ENCODE peak calls at places on chromosomes 6 and 20, in five cellular contexts. A is GM12878, R is MM.1S, N is GM20000, X is endothelial cell. W is an unnamed sample.

GRCh38 chr6:152261179-152261578 is 376.0 kb downstream of the SYNE1 start:
- DNase-seq in R (no peak), X (no peak), N (no peak), A (no peak), W (no peak)

GRCh38 chr20:58826271-58826670 is 24.4 kb downstream of the GNAS-AS1 start:
- DNase-seq in N (no peak), R (no peak), X (no peak), A (no peak), W (no peak)

GRCh38 chr20:19998990-19999705 is 18.0 kb upstream of the NAA20 start:
- DNase-seq in R (no peak), A (no peak), X (no peak), N (no peak), W (no peak)

GRCh38 chr6:144215402-144215931 is 65.2 kb downstream of the STX11 start:
- DNase-seq in X (no peak), R (no peak), N (peak; percentile 44), A (peak; percentile 8), W (no peak)

GRCh38 chr20:57479196-57479595 is 45.7 kb downstream of the CTCFL start:
- DNase-seq in A (no peak), R (no peak), N (no peak), X (no peak), W (no peak)

GRCh38 chr6:10529231-10529801 is 8.2 kb downstream of the GCNT2 start:
- DNase-seq in R (no peak), A (no peak), X (no peak), N (no peak), W (no peak)

GRCh38 chr6:35911871-35912653 is 8.8 kb downstream of the SRPK1 start:
- DNase-seq in X (no peak), A (no peak), N (no peak), R (no peak), W (no peak)

GRCh38 chr6:30818426-30818841 is 65.9 kb upstream of the DDR1 start:
- DNase-seq in A (no peak), X (no peak), R (no peak), N (no peak), W (no peak)

GRCh38 chr20:57380081-57380750 is 11.0 kb upstream of the RBM38 start:
- DNase-seq in N (no peak), R (no peak), A (no peak), X (no peak), W (no peak)

GRCh38 chr20:43537921-43538854 is 20.6 kb upstream of the SGK2 start:
- DNase-seq in A (no peak), R (peak; percentile 45), X (peak; percentile 76), N (peak; percentile 52), W (peak; percentile 73)

GRCh38 chr20:36777576-36777975 is 4.0 kb upstream of the DSN1 start:
- DNase-seq in X (no peak), A (no peak), N (no peak), R (no peak), W (no peak)

GRCh38 chr20:57663241-57663640 is 43.0 kb upstream of the ZBP1 start:
- DNase-seq in A (no peak), N (no peak), R (no peak), X (no peak), W (peak; percentile 0)

GRCh38 chr6:151372164-151372563 is 19.2 kb downstream of the ZBTB2 start:
- DNase-seq in N (no peak), A (no peak), X (no peak), R (no peak), W (no peak)

GRCh38 chr6:107652526-107653182 is 162.7 kb downstream of the SOBP start:
- DNase-seq in N (no peak), A (no peak), X (no peak), R (peak; percentile 10), W (no peak)

GRCh38 chr6:2097464-2097863 is 147.9 kb downstream of the GMDS start:
- DNase-seq in N (no peak), A (no peak), X (no peak), R (no peak), W (no peak)

GRCh38 chr20:62366370-62367135 is 559 bp downstream of the LAMA5 start:
- DNase-seq in A (no peak), R (peak; percentile 28), X (no peak), N (no peak), W (peak; percentile 71)

GRCh38 chr6:79042799-79043126 is 35.3 kb downstream of the PHIP start:
- DNase-seq in N (no peak), A (no peak), X (no peak), R (no peak), W (no peak)

GRCh38 chr6:127932708-127933107 is 31.9 kb upstream of the THEMIS start:
- DNase-seq in A (no peak), R (no peak), X (no peak), N (no peak), W (no peak)

GRCh38 chr20:46963758-46964181 is 69.1 kb downstream of the EYA2 start:
- DNase-seq in X (no peak), N (no peak), R (no peak), A (no peak), W (no peak)

GRCh38 chr6:73695619-73696421 is at the start of gene CD109:
- DNase-seq in R (no peak), A (no peak), N (peak; percentile 64), X (peak; percentile 58), W (peak; percentile 76)

GRCh38 chr6:47319867-47320266 is 10.2 kb upstream of the TNFRSF21 start:
- DNase-seq in R (no peak), A (no peak), X (no peak), N (no peak), W (no peak)

GRCh38 chr6:67467341-67467740 is 1167.7 kb upstream of the ADGRB3 start:
- DNase-seq in N (no peak), A (no peak), R (no peak), X (no peak), W (no peak)

GRCh38 chr20:36856691-36857635 is 19.0 kb upstream of the TLDC2 start:
- DNase-seq in N (no peak), A (no peak), X (peak; percentile 55), R (no peak), W (no peak)

GRCh38 chr20:63124782-63125580 is 91.0 kb downstream of the YTHDF1 start:
- DNase-seq in X (no peak), R (no peak), A (no peak), N (no peak), W (peak; percentile 0)

GRCh38 chr6:111650049-111650448 is 44.4 kb upstream of the TRAF3IP2 start:
- DNase-seq in A (no peak), N (no peak), R (no peak), X (no peak), W (no peak)

GRCh38 chr20:44629017-44629385 is 22.5 kb downstream of the ADA start:
- DNase-seq in X (no peak), A (no peak), N (no peak), R (no peak), W (no peak)

GRCh38 chr6:122484760-122485159 is 13.2 kb upstream of the SERINC1 start:
- DNase-seq in A (no peak), R (no peak), X (no peak), N (peak; percentile 9), W (no peak)

GRCh38 chr6:53526000-53526399 is 18.9 kb downstream of the GCLC start:
- DNase-seq in X (no peak), A (no peak), R (no peak), N (no peak), W (no peak)

GRCh38 chr6:148175511-148176188 is 167.0 kb upstream of the SASH1 start:
- DNase-seq in A (no peak), N (no peak), R (no peak), X (no peak), W (no peak)

GRCh38 chr6:148183776-148184175 is 158.9 kb upstream of the SASH1 start:
- DNase-seq in N (no peak), R (no peak), A (no peak), X (no peak), W (no peak)

GRCh38 chr6:148182378-148182777 is 160.3 kb upstream of the SASH1 start:
- DNase-seq in R (no peak), X (no peak), N (no peak), A (no peak), W (no peak)

GRCh38 chr6:148177589-148178233 is 164.9 kb upstream of the SASH1 start:
- DNase-seq in X (peak; percentile 71), R (no peak), A (no peak), N (peak; percentile 59), W (peak; percentile 58)

DNA sequence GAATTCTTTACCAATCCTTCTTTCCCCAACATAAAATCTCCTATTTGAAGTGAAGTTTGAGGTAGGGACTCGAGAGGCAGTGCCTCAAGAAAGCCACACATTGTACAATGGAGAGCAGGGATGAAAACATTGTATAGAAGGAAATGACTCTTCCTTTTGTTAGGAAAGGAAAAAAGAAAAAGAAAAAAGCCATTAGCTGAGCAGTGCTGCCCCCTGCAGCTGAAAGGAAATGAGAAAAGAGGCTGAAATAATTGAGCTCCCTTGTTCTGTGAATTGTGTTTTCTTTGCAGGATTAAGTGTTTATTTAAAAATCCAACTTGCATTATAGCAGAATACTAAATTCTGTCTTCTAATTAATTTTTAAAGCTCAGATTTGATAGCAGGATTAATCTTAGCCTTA is 162.9 kb upstream of the SASH1 start:
- DNase-seq in X (peak; percentile 55), N (no peak), A (no peak), R (no peak), W (no peak)
- TF ChIP-seq CTCF in X (peak; percentile 56), N (no peak), A (peak; percentile 30), R (no peak), W (no peak)

GRCh38 chr6:41371461-41371991 is 36.1 kb downstream of the NCR2 start:
- DNase-seq in X (peak; percentile 68), R (no peak), N (no peak), A (no peak), W (peak; percentile 70)
- TF ChIP-seq CTCF in X (no peak), R (no peak), N (no peak), A (no peak), W (no peak)

DNA sequence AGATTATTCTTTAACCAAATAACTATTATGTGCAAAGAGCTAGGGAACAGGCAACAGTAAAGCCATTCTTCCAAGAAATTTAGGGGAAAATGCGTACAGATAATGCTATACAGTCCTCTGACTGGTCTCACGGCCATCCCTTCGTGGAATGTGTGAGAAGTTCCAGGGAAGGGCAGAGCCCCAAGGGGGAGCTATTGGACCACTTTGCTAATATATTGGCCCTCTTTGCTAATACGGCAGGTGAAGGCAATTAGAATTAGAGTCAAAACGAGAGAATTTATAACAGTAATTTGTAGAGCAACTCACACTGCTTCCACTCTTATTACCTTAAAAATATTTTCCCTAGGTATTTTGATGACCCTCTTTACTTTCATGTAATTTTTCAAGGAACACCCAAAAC is 140.4 kb downstream of the IMPG1 start:
- DNase-seq in A (no peak), N (peak; percentile 21), X (peak; percentile 72), R (no peak), W (peak; percentile 73)
- TF ChIP-seq CTCF in A (peak; percentile 45), N (peak; percentile 40), X (peak; percentile 48), R (peak; percentile 44), W (peak; percentile 89)

DNA sequence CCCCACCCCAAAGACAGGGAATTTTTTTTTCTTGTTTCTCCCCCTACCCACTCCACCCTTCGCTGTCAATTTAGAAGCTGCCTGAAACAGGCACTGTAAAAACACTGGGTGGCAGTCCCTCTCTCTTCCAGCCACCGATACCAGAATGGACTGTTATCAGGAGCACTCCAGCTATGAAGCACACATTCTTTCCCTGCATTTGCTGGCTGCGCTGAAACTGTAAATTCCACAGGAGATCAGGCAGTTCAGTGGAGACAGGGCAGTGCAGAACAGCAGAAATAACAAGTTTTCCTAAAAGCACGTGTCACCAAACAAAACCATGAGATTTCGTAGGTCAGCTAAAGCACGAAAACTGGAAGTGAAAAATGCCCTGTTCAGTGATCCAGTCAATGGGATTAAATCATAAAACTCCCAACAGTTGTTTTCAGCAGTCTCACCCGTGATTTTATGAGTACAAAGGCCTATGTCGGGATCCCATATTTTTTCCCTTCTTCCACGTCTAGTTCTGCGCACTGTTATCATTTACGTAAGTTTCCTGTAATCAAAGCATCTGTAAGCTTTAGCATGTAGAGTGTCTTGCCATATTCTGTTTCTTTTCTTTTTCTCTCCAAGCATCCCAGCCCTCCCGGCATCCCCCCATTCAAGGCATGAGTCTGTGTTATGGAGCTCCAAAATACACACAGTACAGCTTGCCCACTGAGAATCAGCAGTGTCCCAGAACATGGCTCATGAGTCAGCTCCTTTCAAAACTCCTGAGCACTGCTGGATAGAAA is 359.9 kb upstream of the EPHA7 start:
- DNase-seq in A (no peak), R (no peak), X (peak; percentile 10), N (no peak), W (peak; percentile 6)
- TF ChIP-seq CTCF in A (no peak), R (no peak), X (no peak), N (no peak), W (no peak)

W was measured in nephron progenitor cell.